ENCODE peak calls at places on chromosome 3, in nine cellular contexts. E is lung microvascular endothelial cell, T is PC-3, A is nephron progenitor cell, K is SJSA1, Y is NCI-H460, P is activated gamma-delta T cell treated with Interleukin-2 at 50 U/mL for 16 hours, J is esophagus muscularis mucosa, M is HEK293T. F is an unnamed sample.

GRCh38 chr3:127288921-127289645 is 1.2 kb upstream of the PRR20G start:
- DNase-seq in M (no peak), J (peak; percentile 75), T (no peak), P (no peak), K (no peak), A (no peak), E (no peak), Y (no peak), F (no peak)

GRCh38 chr3:22885039-22885438 is 318.1 kb upstream of the UBE2E2 start:
- DNase-seq in J (no peak), E (no peak), M (no peak), A (no peak), K (no peak), P (no peak), T (peak; percentile 53), Y (no peak), F (no peak)

GRCh38 chr3:129888739-129889138 is 4.8 kb downstream of the TMCC1 start:
- DNase-seq in E (peak; percentile 73), A (no peak), P (no peak), M (no peak), T (peak; percentile 86), Y (no peak), J (no peak), K (peak; percentile 90), F (no peak)

GRCh38 chr3:138479355-138479964 is 45.0 kb downstream of the ESYT3 start:
- DNase-seq in K (peak; percentile 40), T (peak; percentile 49), E (peak; percentile 52), M (peak; percentile 66), A (peak; percentile 56), J (no peak), P (no peak), Y (peak; percentile 35), F (no peak)

GRCh38 chr3:76349715-76350480 is 564.5 kb upstream of the ZNF717 start:
- DNase-seq in T (no peak), M (no peak), P (no peak), J (no peak), A (no peak), K (no peak), Y (no peak), E (no peak), F (no peak)

GRCh38 chr3:152236741-152237140 is 32.0 kb upstream of the MBNL1 start:
- DNase-seq in T (no peak), M (no peak), E (no peak), K (peak; percentile 50), P (no peak), J (no peak), Y (no peak), A (no peak), F (no peak)

GRCh38 chr3:50340404-50341329 is at the start of gene RASSF1:
- DNase-seq in J (no peak), T (no peak), M (no peak), A (no peak), E (peak; percentile 43), K (no peak), Y (no peak), P (peak; percentile 77), F (peak; percentile 63)

GRCh38 chr3:128559486-128560225 is 66.7 kb upstream of the GATA2 start:
- DNase-seq in K (no peak), T (peak; percentile 71), Y (peak; percentile 11), J (no peak), A (no peak), E (peak; percentile 66), M (no peak), P (peak; percentile 19), F (no peak)

GRCh38 chr3:191366675-191367074 is 36.3 kb upstream of the UTS2B start:
- DNase-seq in Y (no peak), M (no peak), E (peak; percentile 85), K (no peak), A (no peak), T (no peak), J (no peak), P (no peak), F (no peak)

GRCh38 chr3:72887723-72888545 is at the start of gene GXYLT2:
- DNase-seq in T (peak; percentile 58), J (no peak), E (peak; percentile 45), P (peak; percentile 15), A (peak; percentile 85), Y (peak; percentile 29), M (peak; percentile 76), K (peak; percentile 50), F (no peak)

GRCh38 chr3:28286595-28286994 is 45.2 kb downstream of the CMC1 start:
- DNase-seq in E (peak; percentile 40), P (no peak), K (no peak), M (peak; percentile 24), J (no peak), Y (peak; percentile 31), T (peak; percentile 68), A (no peak), F (no peak)

GRCh38 chr3:71724584-71725278 is 471 bp downstream of the EIF4E3 start:
- DNase-seq in M (peak; percentile 42), T (peak; percentile 23), K (peak; percentile 42), Y (no peak), J (no peak), A (peak; percentile 61), E (peak; percentile 25), P (peak; percentile 25), F (peak; percentile 31)

GRCh38 chr3:125032100-125032643 is 23.6 kb downstream of the HEG1 start:
- DNase-seq in K (no peak), E (peak; percentile 68), T (no peak), J (no peak), M (no peak), P (no peak), A (no peak), Y (no peak), F (no peak)